ENCODE peak calls at places on chromosomes 16 and 17, in eight cellular contexts. M is esophagus muscularis mucosa, N is A549, E is ovary, K is SK-N-SH, L is stomach, V is transverse colon, G is sigmoid colon. P is an unnamed sample.
A peak's percentile ranks its signal among the peaks of the same experiment; 100 is the strongest.

GRCh38 chr17:15103785-15104184 is 161.3 kb downstream of the PMP22 start:
- DNase-seq in N (no peak), K (no peak), M (no peak), E (no peak), V (no peak), G (no peak), L (no peak), P (no peak)

GRCh38 chr17:77365584-77366186 is 224.9 kb downstream of the SEC14L1 start:
- DNase-seq in G (peak; percentile 91), K (peak; percentile 48), L (peak; percentile 79), N (peak; percentile 80), E (peak; percentile 64), M (no peak), V (peak; percentile 69), P (no peak)

GRCh38 chr16:87410958-87411357 is 18.8 kb downstream of the MAP1LC3B start:
- DNase-seq in E (no peak), V (no peak), L (no peak), K (no peak), M (no peak), N (no peak), G (peak; percentile 61), P (no peak)

GRCh38 chr17:82674656-82675475 is 23.6 kb downstream of the RAB40B start:
- DNase-seq in K (no peak), V (no peak), L (no peak), N (no peak), E (no peak), G (no peak), M (no peak), P (no peak)

GRCh38 chr17:78875738-78876597 is 27.0 kb downstream of the CEP295NL start:
- DNase-seq in V (no peak), L (no peak), G (no peak), M (no peak), N (no peak), E (no peak), K (peak; percentile 49), P (no peak)

GRCh38 chr16:2149630-2150417 is 1.4 kb downstream of the RAB26 start:
- DNase-seq in N (peak; percentile 49), L (no peak), V (no peak), M (no peak), G (no peak), K (no peak), E (no peak), P (no peak)

GRCh38 chr16:19843371-19843770 is 41.3 kb downstream of the GPRC5B start:
- DNase-seq in E (no peak), K (no peak), V (no peak), M (no peak), L (no peak), N (no peak), G (peak; percentile 14), P (no peak)

GRCh38 chr17:4087911-4088693 is 54.7 kb downstream of the ZZEF1 start:
- DNase-seq in G (no peak), N (no peak), M (no peak), L (no peak), K (no peak), E (no peak), V (no peak), P (no peak)

GRCh38 chr17:45225964-45226530 is 4.4 kb downstream of the FMNL1 start:
- DNase-seq in K (no peak), M (no peak), E (no peak), N (no peak), L (peak; percentile 80), V (peak; percentile 91), G (peak; percentile 86), P (peak; percentile 38)

GRCh38 chr16:48918520-48919258 is 308.7 kb upstream of the N4BP1 start:
- DNase-seq in L (no peak), N (no peak), E (no peak), V (no peak), K (no peak), M (no peak), G (no peak), P (no peak)

GRCh38 chr16:2584742-2585650 is 47.2 kb downstream of the PDPK1 start:
- DNase-seq in M (no peak), L (no peak), K (no peak), N (no peak), V (no peak), G (peak; percentile 78), E (peak; percentile 60), P (peak; percentile 61)

GRCh38 chr16:951660-952301 is 19.0 kb downstream of the LMF1 start:
- DNase-seq in N (no peak), L (no peak), M (no peak), G (no peak), E (no peak), K (no peak), V (no peak), P (no peak)

GRCh38 chr16:3097266-3097665 is 1.8 kb downstream of the ZSCAN10 start:
- DNase-seq in N (no peak), G (no peak), L (no peak), E (no peak), K (no peak), V (no peak), M (no peak), P (no peak)

GRCh38 chr17:64442550-64442971 is 6.4 kb upstream of the MILR1 start:
- DNase-seq in G (no peak), V (no peak), N (no peak), L (no peak), K (no peak), E (no peak), M (no peak), P (no peak)

GRCh38 chr16:81067166-81067565 is 9.9 kb downstream of the C16orf46 start:
- DNase-seq in V (no peak), N (no peak), G (no peak), E (no peak), M (no peak), K (no peak), L (no peak), P (no peak)

GRCh38 chr17:27295945-27296344 is 2.0 kb downstream of the WSB1 start:
- DNase-seq in L (no peak), K (no peak), M (no peak), E (no peak), V (no peak), N (no peak), G (no peak), P (no peak)

GRCh38 chr17:79892457-79893236 is 53.4 kb upstream of the CBX4 start:
- DNase-seq in V (peak; percentile 87), E (no peak), K (no peak), N (no peak), M (no peak), G (peak; percentile 32), L (peak; percentile 78), P (no peak)

GRCh38 chr17:70517808-70518207 is 348.5 kb downstream of the KCNJ2 start:
- DNase-seq in L (no peak), M (no peak), G (no peak), E (no peak), K (no peak), V (no peak), N (no peak), P (no peak)

GRCh38 chr17:15884731-15885130 is 60.2 kb upstream of the ADORA2B start:
- DNase-seq in N (no peak), V (no peak), L (no peak), G (no peak), M (no peak), E (no peak), K (no peak), P (no peak)

GRCh38 chr17:44113382-44113781 is 10.1 kb downstream of the HDAC5 start:
- DNase-seq in M (no peak), E (no peak), G (no peak), L (no peak), V (no peak), K (no peak), N (no peak), P (no peak)

GRCh38 chr17:67434061-67434525 is 57.0 kb downstream of the PITPNC1 start:
- DNase-seq in N (no peak), K (no peak), E (no peak), L (peak; percentile 28), M (no peak), V (peak; percentile 33), G (no peak), P (peak; percentile 32)

GRCh38 chr17:32503251-32504165 is 16.7 kb downstream of the CDK5R1 start:
- DNase-seq in V (peak; percentile 36), K (no peak), M (no peak), G (no peak), L (no peak), E (no peak), N (no peak), P (no peak)

GRCh38 chr17:66344473-66344872 is 42.1 kb downstream of the PRKCA start:
- DNase-seq in G (no peak), V (no peak), M (no peak), K (no peak), N (no peak), E (no peak), L (no peak), P (no peak)
- H3K4me1 ChIP-seq in G (no peaks in the 10 kb centered on the region), V (peaks cover 29% of the 10 kb centered on the region), M (peaks cover 20% of the 10 kb centered on the region), K (peaks cover 48% of the 10 kb centered on the region), N (peaks cover 94% of the 10 kb centered on the region), E (peaks cover 5% of the 10 kb centered on the region), L (peaks cover 37% of the 10 kb centered on the region), P (no peaks in the 10 kb centered on the region)

GRCh38 chr17:7634384-7634783 is 4.4 kb downstream of the SHBG start:
- DNase-seq in M (no peak), V (no peak), E (peak; percentile 65), K (peak; percentile 89), L (no peak), N (peak; percentile 87), G (no peak), P (peak; percentile 24)
- TF ChIP-seq EP300 in M (no peak), V (no peak), E (no peak), K (peak; percentile 22), L (no peak), N (no peak), G (no peak), P (no peak)

DNA sequence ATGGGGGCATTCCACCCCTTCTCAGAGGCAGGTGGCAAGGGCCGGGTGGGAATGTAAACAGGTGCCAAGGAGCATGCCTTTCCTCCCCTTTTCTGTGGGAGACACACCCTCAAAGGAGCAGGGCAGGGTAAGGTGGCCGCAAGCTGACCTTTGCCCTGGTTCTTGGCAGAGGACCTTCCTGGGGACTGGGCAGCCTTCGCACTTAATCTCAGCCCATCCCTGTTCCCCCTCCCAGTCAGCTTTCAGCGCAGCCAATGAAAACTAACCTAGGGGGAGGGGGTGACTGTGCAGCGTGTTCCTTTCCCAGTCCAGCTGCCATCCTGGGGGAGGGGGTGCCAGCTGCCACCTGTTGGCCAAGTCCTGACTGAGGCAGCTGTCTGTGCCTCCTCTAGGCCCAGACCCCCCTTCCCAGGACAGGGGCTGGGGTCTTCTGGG is 2.8 kb downstream of the TRAF4 start:
- DNase-seq in M (no peak), N (no peak), E (no peak), L (peak; percentile 91), G (no peak), V (peak; percentile 88), K (no peak), P (no peak)
- H3K4me1 ChIP-seq in M (peaks cover 45% of the 10 kb centered on the region), N (peaks cover 64% of the 10 kb centered on the region), E (peaks cover 12% of the 10 kb centered on the region), L (peaks cover 61% of the 10 kb centered on the region), G (no peaks in the 10 kb centered on the region), V (peaks cover 77% of the 10 kb centered on the region), K (peaks cover 28% of the 10 kb centered on the region), P (no peaks in the 10 kb centered on the region)

DNA sequence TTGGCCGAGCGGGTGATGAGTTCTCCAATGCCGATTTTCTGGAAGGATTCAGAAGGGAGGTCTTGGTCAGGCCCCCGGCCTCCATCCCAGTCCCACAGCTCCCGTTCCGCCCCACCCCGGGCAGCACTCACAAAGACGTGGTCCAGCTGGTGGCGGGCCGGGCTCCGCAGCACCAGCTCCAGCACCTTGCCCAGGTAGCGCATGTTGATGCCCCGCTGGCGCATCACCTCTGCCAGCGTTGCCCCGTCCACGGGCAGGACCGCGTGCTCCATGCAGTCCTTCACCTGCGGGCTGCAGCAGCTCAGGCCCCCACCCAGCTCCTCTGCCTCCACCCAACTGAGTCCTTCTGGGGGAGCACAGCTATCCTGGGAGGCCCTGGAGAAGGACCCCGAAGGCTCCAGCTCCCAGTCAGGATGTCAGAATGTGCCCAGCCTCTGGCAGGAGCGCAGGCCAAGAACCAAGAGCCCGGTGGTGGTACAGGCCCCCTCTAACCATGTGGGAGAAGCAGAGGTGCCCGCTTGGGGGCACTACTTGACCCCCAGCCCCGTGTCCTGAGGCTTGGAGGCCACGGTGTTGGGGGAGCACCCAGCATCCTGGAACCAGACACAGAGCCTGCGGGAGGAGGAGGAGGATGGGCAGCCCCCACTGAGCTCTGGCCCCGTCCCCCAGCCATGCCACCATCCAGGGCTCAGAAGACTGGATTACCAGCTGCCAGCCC is 16.2 kb downstream of the CLUH start:
- DNase-seq in L (peak; percentile 16), M (no peak), N (no peak), V (peak; percentile 5), G (peak; percentile 48), E (no peak), K (peak; percentile 28), P (no peak)
- TF ChIP-seq EP300 in L (no peak), M (no peak), N (no peak), V (no peak), G (no peak), E (no peak), K (no peak), P (no peak)